ENCODE peak calls at places on chromosomes 11 and 22, in eight cellular contexts. D, E, C, I, T, P, R and N are unnamed samples.

GRCh38 chr11:62266558-62266957 is 3.4 kb upstream of the SCGB2A2 start:
- DNase-seq in D (peak), E (no peak), P (no peak), I (no peak), T (no peak), R (no peak), C (no peak), N (no peak)

GRCh38 chr11:66851698-66852465 is 5.0 kb upstream of the LRFN4 start:
- DNase-seq in D (no peak), R (no peak), C (peak), P (no peak), E (no peak), I (no peak), T (peak), N (no peak)

GRCh38 chr11:109605006-109605405 is 183.0 kb downstream of the C11orf87 start:
- DNase-seq in T (no peak), I (no peak), E (no peak), P (no peak), D (no peak), R (no peak), C (no peak), N (no peak)

GRCh38 chr22:37601203-37601539 is 7.5 kb upstream of the GGA1 start:
- DNase-seq in D (no peak), C (no peak), P (no peak), I (no peak), R (no peak), T (no peak), E (no peak), N (no peak)

GRCh38 chr11:60170566-60170965 is 12.3 kb downstream of the MS4A6A start:
- DNase-seq in T (no peak), P (no peak), D (no peak), E (no peak), R (no peak), I (no peak), C (no peak), N (no peak)

GRCh38 chr22:27022741-27023373 is 365.5 kb downstream of the MIAT start:
- DNase-seq in R (no peak), I (no peak), D (no peak), T (no peak), C (no peak), P (no peak), E (no peak), N (no peak)

GRCh38 chr11:63888170-63889086 is 28.5 kb downstream of the RCOR2 start:
- DNase-seq in E (peak), I (peak), R (no peak), P (no peak), T (peak), D (peak), C (no peak), N (peak)

GRCh38 chr11:64809781-64810241 is 540 bp downstream of the MEN1 start:
- DNase-seq in P (no peak), C (peak), I (no peak), T (peak), E (no peak), D (no peak), R (peak), N (no peak)

GRCh38 chr11:111911563-111912401 is at the start of gene CRYAB:
- DNase-seq in C (peak), D (peak), I (peak), P (no peak), E (peak), T (peak), R (no peak), N (peak)

GRCh38 chr11:66409226-66409625 is 11.6 kb upstream of the NPAS4 start:
- DNase-seq in E (peak), R (no peak), I (no peak), P (no peak), T (no peak), D (no peak), C (no peak), N (no peak)

GRCh38 chr22:44622685-44623084 is 79.3 kb upstream of the PRR5 start:
- DNase-seq in E (no peak), T (no peak), C (no peak), D (no peak), I (no peak), P (no peak), R (no peak), N (no peak)

GRCh38 chr11:78248191-78248590 is 59.5 kb downstream of the USP35 start:
- DNase-seq in D (peak), I (no peak), T (no peak), R (no peak), P (no peak), E (no peak), C (no peak), N (no peak)

GRCh38 chr11:28743101-28743550 is 634.9 kb downstream of the METTL15 start:
- DNase-seq in P (no peak), D (peak), C (no peak), R (no peak), E (no peak), T (no peak), I (no peak), N (no peak)

GRCh38 chr11:125402436-125402835 is 93.6 kb downstream of the FEZ1 start:
- DNase-seq in P (no peak), E (no peak), I (peak), D (peak), C (no peak), R (no peak), T (no peak), N (peak)

GRCh38 chr22:45223304-45224117 is 17.2 kb downstream of the KIAA0930 start:
- DNase-seq in C (no peak), E (no peak), I (no peak), P (no peak), R (no peak), T (no peak), D (no peak), N (no peak)

GRCh38 chr11:117366183-117366582 is 38.5 kb downstream of the CEP164 start:
- DNase-seq in P (no peak), E (no peak), D (no peak), I (no peak), C (no peak), T (no peak), R (no peak), N (no peak)

GRCh38 chr11:130095326-130095725 is 25.6 kb downstream of the APLP2 start:
- DNase-seq in T (no peak), I (no peak), R (no peak), E (no peak), P (no peak), C (no peak), D (no peak), N (no peak)

GRCh38 chr11:1303973-1304372 is 5.5 kb downstream of the TOLLIP start:
- DNase-seq in I (no peak), E (peak), P (no peak), D (no peak), R (no peak), C (peak), T (peak), N (no peak)

GRCh38 chr11:8233691-8234424 is 29.8 kb downstream of the LMO1 start:
- DNase-seq in C (no peak), T (no peak), E (no peak), D (peak), I (peak), P (no peak), R (no peak), N (no peak)

GRCh38 chr11:9719949-9720646 is 56.2 kb downstream of the SWAP70 start:
- DNase-seq in R (no peak), T (no peak), I (no peak), P (no peak), D (no peak), E (no peak), C (no peak), N (no peak)

GRCh38 chr11:32893947-32894827 is 1.6 kb downstream of the QSER1 start:
- DNase-seq in R (peak), I (peak), T (peak), E (peak), P (no peak), C (no peak), D (peak), N (peak)

GRCh38 chr11:69208190-69209037 is 52.7 kb downstream of the SMIM38 start:
- DNase-seq in D (no peak), T (no peak), E (no peak), P (no peak), I (no peak), R (no peak), C (no peak), N (peak)

GRCh38 chr11:96680515-96680914 is 290.7 kb downstream of the JRKL start:
- DNase-seq in R (no peak), T (no peak), C (no peak), E (no peak), I (no peak), D (no peak), P (no peak), N (no peak)

GRCh38 chr11:19868281-19868821 is 155.7 kb downstream of the NAV2 start:
- DNase-seq in I (peak), P (no peak), D (peak), R (no peak), E (peak), C (no peak), T (peak), N (peak)

GRCh38 chr11:104327864-104328513 is 164.0 kb upstream of the PDGFD start:
- DNase-seq in D (peak), C (no peak), P (no peak), E (no peak), I (no peak), T (no peak), R (no peak), N (no peak)

GRCh38 chr11:77411238-77411637 is 62.7 kb downstream of the PAK1 start:
- DNase-seq in C (no peak), I (peak), E (peak), P (no peak), R (no peak), D (peak), T (peak), N (no peak)

GRCh38 chr22:17501679-17502285 is 61.5 kb upstream of the SLC25A18 start:
- DNase-seq in R (peak), I (peak), P (no peak), D (peak), C (no peak), E (peak), T (peak), N (no peak)

GRCh38 chr22:36734171-36735058 is 30.9 kb upstream of the CACNG2 start:
- DNase-seq in D (peak), R (no peak), C (no peak), E (no peak), I (peak), P (no peak), T (no peak), N (no peak)

GRCh38 chr22:23751441-23751996 is 607 bp upstream of the ZNF70 start:
- DNase-seq in C (peak), T (peak), E (peak), D (no peak), I (no peak), R (no peak), P (no peak), N (no peak)
- H3K27ac ChIP-seq in C (peak), T (peak), E (peak), D (peak), I (peak), R (peak), P (peak), N (peak)

DNA sequence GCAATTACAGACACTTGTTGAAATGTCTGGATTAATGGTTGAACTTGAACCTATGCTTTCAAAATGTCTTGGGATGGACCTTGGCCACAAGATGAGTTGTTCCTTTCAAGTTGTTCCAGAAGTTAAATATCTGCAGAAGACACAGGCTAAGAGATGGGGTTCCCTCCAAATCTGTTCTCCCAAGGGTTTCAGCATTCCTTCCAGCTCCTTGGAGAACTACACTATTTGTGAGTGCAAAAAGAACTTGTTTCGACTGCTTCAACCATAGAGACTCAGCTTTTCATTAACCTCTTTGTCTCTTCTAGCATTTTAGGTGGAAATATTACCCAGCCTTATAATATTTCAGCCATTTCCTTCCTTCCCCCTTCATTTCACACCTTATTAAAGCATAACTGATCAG is 189.0 kb upstream of the BLID start:
- DNase-seq in I (no peak), R (no peak), D (no peak), C (no peak), P (no peak), E (no peak), T (no peak), N (no peak)
- TF ChIP-seq POLR2A in I (no peak), R (no peak), D (no peak), C (no peak), P (no peak), E (no peak), T (no peak), N (no peak)

GRCh38 chr11:34359548-34359891 is 1.7 kb upstream of the ABTB2 start:
- DNase-seq in R (peak), P (no peak), I (no peak), C (no peak), T (no peak), E (no peak), D (no peak), N (no peak)
- TF ChIP-seq CTCF in R (no peak), P (no peak), I (peak), C (peak), T (peak), E (peak), D (no peak), N (no peak)

DNA sequence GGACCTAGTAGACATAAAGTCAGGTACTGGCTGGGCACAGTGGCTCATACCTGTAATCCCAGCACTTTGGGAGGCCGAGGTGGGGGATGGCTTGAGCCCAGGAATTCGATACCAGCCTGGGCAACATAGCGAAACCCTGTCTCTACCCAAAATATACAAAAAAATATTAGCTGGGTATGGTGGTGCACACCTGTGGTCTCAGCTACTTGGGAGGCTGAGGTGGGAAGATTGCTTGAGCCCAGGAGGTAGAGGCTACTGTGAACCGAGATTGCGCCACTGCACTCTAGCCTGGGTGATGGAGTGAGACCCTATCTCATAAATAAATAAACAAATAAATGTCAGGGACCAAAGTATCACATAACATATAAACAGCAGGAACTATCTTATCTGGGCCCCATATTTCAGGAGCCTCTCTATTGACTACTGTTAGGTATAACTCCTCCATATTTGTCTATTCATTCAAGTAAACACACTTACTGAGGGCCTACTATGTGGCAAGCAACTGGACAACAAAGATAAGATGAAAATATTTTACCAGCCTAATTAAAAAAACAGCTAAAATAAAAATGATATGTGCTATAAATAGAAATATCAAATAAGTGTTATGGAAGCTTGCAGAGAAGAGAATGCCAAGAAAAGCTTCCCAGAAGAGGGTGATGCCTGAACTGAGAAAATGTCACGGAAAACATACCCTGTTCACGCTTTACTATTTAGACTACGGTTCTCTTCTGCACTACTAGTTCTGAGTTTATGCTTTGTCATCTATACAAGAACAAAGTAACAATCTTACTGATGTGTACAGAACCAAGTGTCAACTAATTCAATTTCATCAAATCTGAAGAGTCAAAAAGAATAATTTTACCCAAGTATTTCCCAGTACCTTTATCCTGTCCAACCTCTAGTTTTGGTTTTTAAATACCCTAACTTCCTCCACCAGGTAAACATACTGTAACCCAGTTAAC is 1.9 kb downstream of the NUP98 start:
- DNase-seq in C (no peak), P (no peak), I (no peak), T (no peak), R (no peak), D (no peak), E (no peak), N (no peak)
- H3K27ac ChIP-seq in C (peak), P (no peak), I (no peak), T (peak), R (no peak), D (no peak), E (peak), N (no peak)

GRCh38 chr11:47498149-47498548 is 49.2 kb upstream of the RAPSN start:
- DNase-seq in C (no peak), D (no peak), R (no peak), T (no peak), I (no peak), E (no peak), P (no peak), N (no peak)

GRCh38 chr11:47500121-47500520 is 51.2 kb upstream of the RAPSN start:
- DNase-seq in I (no peak), R (no peak), C (no peak), P (no peak), E (no peak), T (no peak), D (no peak), N (no peak)

GRCh38 chr11:47499614-47500013 is 50.7 kb upstream of the RAPSN start:
- DNase-seq in C (no peak), E (no peak), D (no peak), R (no peak), I (no peak), T (no peak), P (no peak), N (no peak)

GRCh38 chr11:47499160-47499559 is 50.2 kb upstream of the RAPSN start:
- DNase-seq in I (no peak), D (no peak), C (no peak), T (no peak), R (no peak), P (no peak), E (no peak), N (no peak)

GRCh38 chr11:47498584-47499152 is 49.7 kb upstream of the RAPSN start:
- DNase-seq in D (no peak), E (no peak), I (no peak), C (no peak), R (no peak), T (no peak), P (no peak), N (no peak)
- TF ChIP-seq POLR2A in D (no peak), E (no peak), I (no peak), C (no peak), R (no peak), T (no peak), P (no peak), N (no peak)